ENCODE peak calls at places on chromosomes 16 and 17, in four cellular contexts. C is K562, Z is A549, H is SK-N-SH. L is an unnamed sample.

GRCh38 chr17:37683454-37683984 is 40.3 kb upstream of the DDX52 start:
- DNase-seq in C (no peak), Z (no peak), H (no peak), L (no peak)

GRCh38 chr17:11241611-11242226 is 706 bp downstream of the SHISA6 start:
- DNase-seq in C (no peak), Z (no peak), H (peak), L (no peak)

GRCh38 chr16:3518292-3518982 is 17.6 kb downstream of the CLUAP1 start:
- DNase-seq in C (no peak), Z (no peak), H (no peak), L (no peak)

GRCh38 chr16:23026777-23027362 is 122.4 kb downstream of the USP31 start:
- DNase-seq in C (peak), Z (no peak), H (no peak), L (peak)

GRCh38 chr16:69922200-69922599 is 28.9 kb upstream of the CLEC18A start:
- DNase-seq in C (no peak), Z (no peak), H (no peak), L (no peak)

GRCh38 chr16:29857133-29857760 is 5.8 kb downstream of the CDIPT start:
- DNase-seq in C (no peak), Z (no peak), H (no peak), L (peak)

GRCh38 chr17:30346211-30346831 is 12.5 kb upstream of the TMIGD1 start:
- DNase-seq in C (no peak), Z (no peak), H (no peak), L (no peak)

GRCh38 chr16:75116081-75116910 is at the start of gene LDHD:
- DNase-seq in C (peak), Z (peak), H (peak), L (no peak)

GRCh38 chr16:85923153-85924021 is 24.4 kb downstream of the IRF8 start:
- DNase-seq in C (no peak), Z (no peak), H (no peak), L (peak)

GRCh38 chr17:64306850-64307463 is 43.9 kb upstream of the TEX2 start:
- DNase-seq in C (peak), Z (peak), H (peak), L (peak)

GRCh38 chr17:603405-604193 is 111.0 kb downstream of the VPS53 start:
- DNase-seq in C (peak), Z (no peak), H (no peak), L (peak)

GRCh38 chr17:604719-605118 is 109.9 kb downstream of the VPS53 start:
- DNase-seq in C (no peak), Z (no peak), H (no peak), L (peak)

GRCh38 chr17:600576-601301 is 113.9 kb downstream of the VPS53 start:
- DNase-seq in C (no peak), Z (no peak), H (no peak), L (peak)

GRCh38 chr17:602436-602835 is 112.2 kb downstream of the VPS53 start:
- DNase-seq in C (peak), Z (no peak), H (no peak), L (peak)

DNA sequence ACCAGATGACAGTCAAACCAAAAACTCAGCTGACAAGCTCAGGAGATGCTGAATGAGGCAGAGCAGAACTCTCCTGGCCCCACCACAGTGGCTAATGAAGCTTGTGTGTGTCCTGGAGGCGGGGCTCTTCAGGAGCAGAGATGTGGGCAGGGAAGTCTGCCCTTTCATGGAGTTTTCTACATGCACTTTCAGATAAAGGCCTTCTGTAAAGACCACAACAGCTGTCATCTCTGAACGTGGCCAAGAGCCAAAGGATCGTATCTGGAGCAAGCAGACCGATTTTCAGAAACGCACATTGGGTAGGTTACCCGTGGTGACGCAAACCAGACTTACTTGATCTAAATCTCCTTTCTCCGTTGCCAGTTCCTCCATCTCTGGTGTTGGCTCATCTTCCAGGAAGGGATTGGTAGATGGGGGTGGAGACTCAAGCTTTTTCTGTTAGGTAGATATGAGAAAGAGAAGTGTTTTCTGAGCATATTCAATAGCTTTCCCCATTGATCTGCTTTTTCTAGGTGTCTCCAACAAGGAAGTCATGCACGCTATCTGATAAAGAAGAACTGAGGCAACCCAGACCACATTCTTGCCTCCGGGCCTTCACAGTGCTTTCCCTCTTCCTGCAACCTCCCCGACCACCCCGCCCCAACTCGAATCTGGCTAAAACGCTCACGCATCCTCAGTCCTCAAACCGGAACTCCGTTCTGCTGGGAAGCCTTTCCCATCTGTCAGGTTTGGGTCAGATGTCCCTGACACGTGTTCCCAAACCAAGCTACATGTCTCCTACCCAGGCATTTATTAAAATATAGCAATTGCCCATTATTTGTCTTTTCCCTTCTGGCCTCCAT is 113.0 kb downstream of the VPS53 start:
- DNase-seq in C (peak), Z (no peak), H (peak), L (peak)
- TF ChIP-seq RCOR1 in C (peak), Z (no peak), H (peak), L (no peak)

DNA sequence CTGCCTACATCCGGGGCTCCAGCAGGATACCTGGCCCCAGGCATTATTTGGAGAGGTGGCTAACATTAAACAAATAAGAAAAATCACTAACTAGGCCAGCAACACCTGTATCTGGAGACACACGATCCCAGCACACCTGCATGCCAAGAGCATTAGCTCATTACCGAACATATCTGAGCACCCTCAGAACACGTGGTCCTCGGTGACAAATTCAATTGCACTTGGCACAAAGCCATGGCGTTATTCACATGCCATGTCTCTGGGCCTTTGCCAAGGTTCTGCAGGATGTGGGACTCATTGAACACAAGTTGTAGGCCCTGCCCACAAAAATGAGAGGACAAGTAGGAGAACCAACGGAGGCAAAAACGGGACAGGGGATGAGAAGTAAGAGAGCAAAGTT is 552.3 kb downstream of the TOX3 start:
- DNase-seq in C (no peak), Z (no peak), H (no peak), L (no peak)
- TF ChIP-seq RCOR1 in C (no peak), Z (no peak), H (no peak), L (no peak)

DNA sequence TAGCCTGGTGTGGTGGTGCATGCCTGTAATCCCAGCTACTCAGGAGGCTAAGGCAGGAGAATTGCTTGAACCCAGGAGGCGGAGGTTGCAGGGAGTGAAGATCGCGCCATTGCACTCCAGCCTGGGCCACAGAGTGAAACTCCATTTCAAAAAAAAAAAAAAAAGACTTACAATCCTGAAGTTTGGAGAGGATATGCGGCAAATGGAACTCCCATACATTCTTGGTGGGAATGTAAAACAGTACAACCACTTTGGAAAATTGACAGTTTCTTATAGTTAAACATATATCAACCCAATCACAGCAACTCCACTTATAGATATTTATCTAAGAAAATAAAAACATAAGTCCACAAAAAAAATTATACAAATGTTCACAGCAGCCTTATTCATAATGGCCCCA is 11.9 kb downstream of the GFOD2 start:
- DNase-seq in C (no peak), Z (no peak), H (no peak), L (no peak)
- TF ChIP-seq RCOR1 in C (no peak), Z (no peak), H (no peak), L (no peak)

DNA sequence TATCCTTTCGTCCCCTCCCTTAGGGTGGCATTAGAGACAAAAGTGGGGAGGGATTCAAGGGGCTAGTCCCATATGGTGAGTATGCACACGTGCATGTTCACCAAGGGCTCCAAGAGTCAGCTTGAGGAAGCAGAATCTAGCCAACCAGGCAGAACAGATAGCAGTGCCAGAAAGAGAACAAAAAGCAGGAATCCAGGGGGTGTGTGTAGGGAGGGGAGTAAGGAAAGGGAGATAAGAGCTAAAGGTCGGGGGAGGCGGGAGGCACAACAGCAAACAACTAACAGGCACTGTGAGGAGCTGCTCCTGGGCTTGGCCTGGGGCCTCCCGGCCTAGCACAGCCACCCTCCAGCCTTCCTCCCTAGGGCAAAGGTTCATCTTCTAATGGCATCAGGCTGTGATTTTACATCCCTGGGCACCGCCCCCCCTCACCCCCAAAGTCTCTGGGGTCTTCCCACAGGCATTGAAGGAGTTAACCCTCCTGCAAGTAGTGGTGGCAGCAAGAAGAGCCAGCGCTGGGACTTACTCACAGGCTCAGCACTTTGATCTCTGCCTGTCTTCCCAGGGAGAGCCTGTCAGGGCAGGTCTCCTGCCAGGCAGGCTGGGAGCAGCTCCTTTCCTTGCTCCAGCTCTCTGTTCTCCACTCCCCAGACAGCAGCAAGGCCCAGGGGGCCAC is 12.4 kb upstream of the SUPT4H1 start:
- DNase-seq in C (peak), Z (no peak), H (no peak), L (no peak)
- TF ChIP-seq RCOR1 in C (peak), Z (no peak), H (no peak), L (no peak)

GRCh38 chr16:24509536-24509935 is 29.8 kb upstream of the RBBP6 start:
- DNase-seq in C (no peak), Z (no peak), H (no peak), L (no peak)
- TF ChIP-seq RCOR1 in C (no peak), Z (no peak), H (no peak), L (no peak)